ENCODE peak calls at places on chromosomes 1 and 21, in four cellular contexts. D, Z, T and G are unnamed samples.

GRCh38 chr21:45513003-45513706 is 29.1 kb downstream of the SLC19A1 start:
- DNase-seq in D (no peak), Z (no peak), T (no peak), G (peak)

GRCh38 chr1:152928671-152929070 is 18.3 kb upstream of the SPRR5 start:
- DNase-seq in D (no peak), Z (no peak), T (no peak), G (no peak)

GRCh38 chr1:177741476-177741875 is 228.4 kb downstream of the SEC16B start:
- DNase-seq in D (no peak), Z (no peak), T (no peak), G (no peak)

GRCh38 chr21:33115586-33116541 is 45.9 kb downstream of the OLIG1 start:
- DNase-seq in D (no peak), Z (no peak), T (no peak), G (no peak)

GRCh38 chr1:170854677-170855076 is 80.7 kb upstream of the MROH9 start:
- DNase-seq in D (no peak), Z (no peak), T (no peak), G (no peak)

GRCh38 chr1:18575620-18576019 is 55.0 kb upstream of the PAX7 start:
- DNase-seq in D (peak), Z (no peak), T (no peak), G (peak)

GRCh38 chr1:155940993-155941844 is at the start of gene RXFP4:
- DNase-seq in D (no peak), Z (no peak), T (no peak), G (no peak)

GRCh38 chr21:46441331-46441730 is 17.4 kb upstream of the DIP2A start:
- DNase-seq in D (no peak), Z (no peak), T (no peak), G (no peak)

GRCh38 chr1:237183963-237184540 is 142.1 kb downstream of the RYR2 start:
- DNase-seq in D (no peak), Z (no peak), T (no peak), G (no peak)

GRCh38 chr1:228342627-228343210 is 63.9 kb downstream of the TRIM11 start:
- DNase-seq in D (no peak), Z (peak), T (no peak), G (no peak)

GRCh38 chr21:35323947-35324346 is 274.8 kb upstream of the RUNX1 start:
- DNase-seq in D (no peak), Z (peak), T (no peak), G (no peak)

GRCh38 chr1:245999697-246000637 is 507.1 kb downstream of the SMYD3 start:
- DNase-seq in D (no peak), Z (no peak), T (no peak), G (no peak)

GRCh38 chr1:52416811-52417210 is 12.4 kb downstream of the PRPF38A start:
- DNase-seq in D (no peak), Z (no peak), T (no peak), G (no peak)

GRCh38 chr21:33763573-33763881 is 121.2 kb downstream of the ITSN1 start:
- DNase-seq in D (no peak), Z (no peak), T (no peak), G (no peak)

GRCh38 chr1:58652351-58653184 is 47.3 kb downstream of the MYSM1 start:
- DNase-seq in D (no peak), Z (peak), T (peak), G (no peak)

GRCh38 chr21:41815652-41816582 is 49.1 kb upstream of the RIPK4 start:
- DNase-seq in D (no peak), Z (no peak), T (no peak), G (no peak)

GRCh38 chr1:31733389-31734219 is 29.8 kb upstream of the COL16A1 start:
- DNase-seq in D (no peak), Z (no peak), T (no peak), G (no peak)

GRCh38 chr1:154877370-154877974 is 7.4 kb upstream of the KCNN3 start:
- DNase-seq in D (no peak), Z (no peak), T (no peak), G (peak)

GRCh38 chr21:44019568-44019958 is 7.5 kb downstream of the TRAPPC10 start:
- DNase-seq in D (no peak), Z (no peak), T (no peak), G (no peak)

GRCh38 chr21:44018813-44019567 is 6.9 kb downstream of the TRAPPC10 start:
- DNase-seq in D (no peak), Z (no peak), T (no peak), G (no peak)

GRCh38 chr21:44020551-44020950 is 8.4 kb downstream of the TRAPPC10 start:
- DNase-seq in D (no peak), Z (no peak), T (no peak), G (no peak)

GRCh38 chr21:44017601-44018000 is 5.5 kb downstream of the TRAPPC10 start:
- DNase-seq in D (no peak), Z (no peak), T (no peak), G (no peak)

GRCh38 chr21:44018127-44018526 is 6.0 kb downstream of the TRAPPC10 start:
- DNase-seq in D (no peak), Z (no peak), T (no peak), G (no peak)
- H3K27ac ChIP-seq in D (no peak), Z (no peak), T (no peak), G (no peak)

GRCh38 chr1:247386217-247386616 is 29.8 kb upstream of the NLRP3 start:
- DNase-seq in D (no peak), Z (no peak), T (no peak), G (no peak)
- H3K27ac ChIP-seq in D (no peak), Z (no peak), T (no peak), G (no peak)

DNA sequence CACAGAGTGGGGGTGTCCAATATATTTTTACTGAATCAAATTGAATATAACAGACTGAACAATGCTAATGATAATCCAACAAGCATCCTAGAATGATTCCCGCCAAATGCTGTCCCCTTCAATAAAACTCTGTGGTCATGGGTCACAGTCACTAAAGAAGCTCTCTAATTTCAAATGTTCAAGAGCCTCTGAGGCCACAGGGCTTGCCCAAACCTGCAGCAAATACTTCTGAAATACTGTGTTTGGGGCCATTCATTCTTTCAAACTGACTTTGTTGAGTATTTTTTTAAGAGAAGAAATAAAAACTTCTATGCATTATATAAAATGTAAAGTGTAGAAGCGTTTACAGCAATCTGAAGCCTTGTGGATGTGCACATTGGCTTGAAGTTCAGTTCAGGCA is 7.6 kb upstream of the BEND5 start:
- DNase-seq in D (no peak), Z (no peak), T (no peak), G (no peak)
- H3K27ac ChIP-seq in D (no peak), Z (no peak), T (no peak), G (no peak)

GRCh38 chr1:109823543-109824348 is 60.0 kb upstream of the EPS8L3 start:
- DNase-seq in D (no peak), Z (peak), T (no peak), G (no peak)
- H3K27ac ChIP-seq in D (no peak), Z (no peak), T (no peak), G (no peak)

GRCh38 chr1:66535149-66535548 is 1.2 kb downstream of the SGIP1 start:
- DNase-seq in D (no peak), Z (no peak), T (no peak), G (no peak)
- H3K27ac ChIP-seq in D (no peak), Z (peak), T (peak), G (no peak)